ENCODE peak calls at places on chromosomes 5 and 9, in five cellular contexts. P, G, W, R and K are unnamed samples.
A peak's percentile ranks its signal among the peaks of the same experiment; 100 is the strongest.

GRCh38 chr5:87151547-87151946 is 116.1 kb upstream of the RASA1 start:
- DNase-seq in W (no peak), P (no peak), R (no peak), G (no peak), K (no peak)

GRCh38 chr5:83551826-83552225 is 80.3 kb downstream of the VCAN start:
- DNase-seq in R (no peak), P (no peak), G (no peak), W (no peak), K (no peak)

GRCh38 chr9:112145886-112146285 is 29.2 kb downstream of the SUSD1 start:
- DNase-seq in P (no peak), W (no peak), R (no peak), G (no peak), K (no peak)

GRCh38 chr9:69632768-69633167 is 39.4 kb downstream of the APBA1 start:
- DNase-seq in G (no peak), R (no peak), P (no peak), W (no peak), K (no peak)

GRCh38 chr9:119004618-119004990 is 364.6 kb downstream of the BRINP1 start:
- DNase-seq in G (no peak), P (no peak), W (no peak), R (no peak), K (no peak)

GRCh38 chr9:84339951-84340350 is 607 bp downstream of the SLC28A3 start:
- DNase-seq in P (no peak), G (no peak), W (no peak), R (no peak), K (no peak)

GRCh38 chr5:42919600-42919999 is 107.9 kb upstream of the SELENOP start:
- DNase-seq in P (no peak), W (no peak), R (no peak), G (no peak), K (no peak)

GRCh38 chr5:176621661-176622079 is 8.7 kb downstream of the SNCB start:
- DNase-seq in W (no peak), G (no peak), P (no peak), R (no peak), K (no peak)

GRCh38 chr5:93593476-93594060 is 10.5 kb downstream of the NR2F1 start:
- DNase-seq in P (no peak), R (no peak), W (no peak), G (no peak), K (no peak)

GRCh38 chr5:78574731-78575161 is 73.8 kb downstream of the LHFPL2 start:
- DNase-seq in R (no peak), W (peak; percentile 29), G (no peak), P (peak; percentile 13), K (no peak)

GRCh38 chr5:9047932-9048331 is 497.9 kb downstream of the SEMA5A start:
- DNase-seq in G (no peak), P (no peak), W (no peak), R (no peak), K (no peak)

GRCh38 chr5:425714-426113 is 17.3 kb upstream of the EXOC3 start:
- DNase-seq in P (peak; percentile 24), W (no peak), G (no peak), R (no peak), K (no peak)

GRCh38 chr9:112864982-112865381 is 25.7 kb downstream of the SLC46A2 start:
- DNase-seq in R (no peak), W (no peak), G (no peak), P (no peak), K (no peak)

GRCh38 chr9:90053027-90053426 is 448.2 kb downstream of the GADD45G start:
- DNase-seq in W (no peak), P (peak; percentile 29), G (no peak), R (no peak), K (peak; percentile 47)

GRCh38 chr5:5304361-5305035 is 118.0 kb upstream of the ICE1 start:
- DNase-seq in W (no peak), P (peak; percentile 4), R (no peak), G (no peak), K (peak; percentile 16)

GRCh38 chr9:92961627-92962302 is 14.4 kb downstream of the FGD3 start:
- DNase-seq in R (no peak), P (peak; percentile 10), W (no peak), G (peak; percentile 66), K (peak; percentile 30)

GRCh38 chr5:162488077-162488476 is 420.5 kb downstream of the GABRG2 start:
- DNase-seq in P (no peak), W (no peak), G (no peak), R (no peak), K (no peak)

GRCh38 chr9:101307041-101307440 is 77.8 kb downstream of the BAAT start:
- DNase-seq in R (no peak), G (no peak), W (no peak), P (no peak), K (no peak)

GRCh38 chr9:128624566-128624965 is 32.1 kb downstream of the DYNC2I2 start:
- DNase-seq in W (no peak), G (no peak), P (no peak), R (no peak), K (no peak)

GRCh38 chr9:107484117-107484723 is 5.3 kb downstream of the KLF4 start:
- DNase-seq in W (peak; percentile 62), P (peak; percentile 21), G (no peak), R (peak; percentile 65), K (peak; percentile 58)

GRCh38 chr5:77155179-77155839 is 55.2 kb upstream of the PDE8B start:
- DNase-seq in G (no peak), P (no peak), W (no peak), R (no peak), K (no peak)

GRCh38 chr9:77750284-77750683 is 102.2 kb upstream of the GNA14 start:
- DNase-seq in W (no peak), P (no peak), G (no peak), R (no peak), K (no peak)

GRCh38 chr5:151084363-151084762 is 3.5 kb upstream of the TNIP1 start:
- DNase-seq in W (no peak), G (no peak), R (no peak), P (no peak), K (no peak)

GRCh38 chr5:135324160-135324559 is 74.9 kb downstream of the MACROH2A1 start:
- DNase-seq in R (no peak), W (no peak), P (no peak), G (peak; percentile 30), K (no peak)

GRCh38 chr9:127316586-127317383 is 52.2 kb downstream of the GARNL3 start:
- DNase-seq in P (no peak), G (no peak), R (no peak), W (no peak), K (no peak)

GRCh38 chr5:54785729-54786548 is 199.5 kb downstream of the ESM1 start:
- DNase-seq in P (peak; percentile 28), G (no peak), W (no peak), R (no peak), K (no peak)

GRCh38 chr9:83964973-83965349 is 15.1 kb downstream of the HNRNPK start:
- DNase-seq in G (no peak), P (no peak), R (no peak), W (no peak), K (peak; percentile 56)

GRCh38 chr9:36936498-36936831 is 97.6 kb downstream of the PAX5 start:
- DNase-seq in W (no peak), P (no peak), G (no peak), R (no peak), K (no peak)

GRCh38 chr5:13328316-13328715 is 616.2 kb downstream of the DNAH5 start:
- DNase-seq in P (no peak), G (no peak), R (no peak), W (no peak), K (no peak)

GRCh38 chr5:153404747-153405146 is 85.7 kb upstream of the GRIA1 start:
- DNase-seq in R (no peak), P (no peak), W (no peak), G (no peak), K (no peak)

GRCh38 chr9:101511009-101511408 is 22.6 kb upstream of the RNF20 start:
- DNase-seq in P (no peak), W (no peak), R (no peak), G (no peak), K (no peak)

GRCh38 chr5:102888483-102888882 is 133.4 kb downstream of the PAM start:
- DNase-seq in P (no peak), W (no peak), G (no peak), R (no peak), K (no peak)

GRCh38 chr5:149860801-149861322 is 83.7 kb downstream of the PDE6A start:
- DNase-seq in R (no peak), P (peak; percentile 78), W (peak; percentile 68), G (no peak), K (no peak)

GRCh38 chr5:51960617-51961115 is 577.4 kb downstream of the ISL1 start:
- DNase-seq in W (no peak), R (peak; percentile 43), P (peak; percentile 4), G (no peak), K (peak; percentile 38)

GRCh38 chr5:169100735-169101075 is 200.2 kb downstream of the SLIT3 start:
- DNase-seq in W (no peak), P (no peak), G (no peak), R (no peak), K (no peak)

GRCh38 chr9:72948906-72949582 is 3.8 kb downstream of the ALDH1A1 start:
- DNase-seq in G (no peak), P (no peak), R (no peak), W (no peak), K (no peak)

GRCh38 chr9:125203259-125203658 is 2.9 kb downstream of the RABEPK start:
- DNase-seq in R (no peak), G (no peak), W (no peak), P (no peak), K (no peak)

GRCh38 chr9:33265211-33265885 is 499 bp downstream of the CHMP5 start:
- DNase-seq in P (no peak), G (no peak), R (no peak), W (no peak), K (no peak)

GRCh38 chr9:130150779-130151381 is 21.3 kb upstream of the NCS1 start:
- DNase-seq in G (no peak), R (no peak), P (no peak), W (no peak), K (no peak)